ENCODE peak calls at places on chromosomes 1 and 21, in ten cellular contexts. N is pancreas, T is psoas muscle, Z is esophagus squamous epithelium, M is cardiac muscle cell, C is OCI-LY7, B is testis, L is fibroblast of lung, J is suprapubic skin, A is A549. E is an unnamed sample. For H3K4me1, the result is how much of the 10 kb centered on the place peaks cover.

GRCh38 chr1:53081384-53082066 is 19.5 kb downstream of the PODN start:
- DNase-seq in B (no peak), M (no peak), J (no peak), C (no peak), L (no peak), Z (no peak), A (no peak), T (no peak), N (no peak), E (no peak)

GRCh38 chr1:39047374-39048229 is 21.5 kb downstream of the NDUFS5 start:
- DNase-seq in Z (no peak), T (peak), A (peak), C (peak), N (no peak), J (no peak), L (peak), M (peak), B (peak), E (no peak)

GRCh38 chr1:29569971-29570634 is 333.8 kb downstream of the PTPRU start:
- DNase-seq in L (peak), C (no peak), T (no peak), J (no peak), Z (no peak), N (no peak), A (peak), M (no peak), B (no peak), E (no peak)

GRCh38 chr1:211734791-211735190 is 59.4 kb upstream of the NEK2 start:
- DNase-seq in Z (no peak), T (no peak), N (peak), L (no peak), B (no peak), M (no peak), J (no peak), C (no peak), A (peak), E (peak)

GRCh38 chr1:248752981-248753525 is 2.5 kb downstream of the LYPD8 start:
- DNase-seq in M (no peak), B (no peak), T (no peak), A (no peak), N (no peak), L (no peak), Z (no peak), J (no peak), C (no peak), E (no peak)

GRCh38 chr1:177907000-177907399 is 62.9 kb downstream of the SEC16B start:
- DNase-seq in T (no peak), A (no peak), L (no peak), N (no peak), M (no peak), C (no peak), B (no peak), J (no peak), Z (no peak), E (no peak)

GRCh38 chr1:85581138-85581801 is 709 bp downstream of the CCN1 start:
- DNase-seq in J (peak), L (peak), Z (no peak), M (peak), N (peak), C (no peak), B (peak), A (peak), T (peak), E (peak)

GRCh38 chr1:200429221-200429751 is 19.4 kb upstream of the ZNF281 start:
- DNase-seq in C (no peak), Z (no peak), T (no peak), B (no peak), M (no peak), A (peak), J (no peak), N (no peak), L (peak), E (no peak)

GRCh38 chr1:185463011-185463410 is 146.0 kb upstream of the IVNS1ABP start:
- DNase-seq in B (no peak), C (no peak), M (no peak), N (no peak), J (no peak), L (no peak), A (no peak), T (no peak), Z (no peak), E (no peak)

GRCh38 chr1:65703853-65704252 is 88.8 kb upstream of the PDE4B start:
- DNase-seq in A (no peak), B (no peak), N (no peak), M (no peak), C (no peak), J (no peak), T (no peak), Z (no peak), L (no peak), E (no peak)

GRCh38 chr1:202888204-202888506 is 794 bp downstream of the RABIF start:
- DNase-seq in Z (no peak), N (no peak), A (no peak), J (no peak), T (no peak), L (peak), B (no peak), M (no peak), C (no peak), E (no peak)

GRCh38 chr1:216815239-216815955 is 92.2 kb upstream of the ESRRG start:
- DNase-seq in L (peak), T (peak), B (no peak), J (peak), M (peak), Z (no peak), A (no peak), N (no peak), C (no peak), E (no peak)

GRCh38 chr1:177567393-177567792 is 396.6 kb downstream of the BRINP2 start:
- DNase-seq in B (no peak), M (no peak), C (peak), J (no peak), T (no peak), L (no peak), N (no peak), A (peak), Z (no peak), E (no peak)

DNA sequence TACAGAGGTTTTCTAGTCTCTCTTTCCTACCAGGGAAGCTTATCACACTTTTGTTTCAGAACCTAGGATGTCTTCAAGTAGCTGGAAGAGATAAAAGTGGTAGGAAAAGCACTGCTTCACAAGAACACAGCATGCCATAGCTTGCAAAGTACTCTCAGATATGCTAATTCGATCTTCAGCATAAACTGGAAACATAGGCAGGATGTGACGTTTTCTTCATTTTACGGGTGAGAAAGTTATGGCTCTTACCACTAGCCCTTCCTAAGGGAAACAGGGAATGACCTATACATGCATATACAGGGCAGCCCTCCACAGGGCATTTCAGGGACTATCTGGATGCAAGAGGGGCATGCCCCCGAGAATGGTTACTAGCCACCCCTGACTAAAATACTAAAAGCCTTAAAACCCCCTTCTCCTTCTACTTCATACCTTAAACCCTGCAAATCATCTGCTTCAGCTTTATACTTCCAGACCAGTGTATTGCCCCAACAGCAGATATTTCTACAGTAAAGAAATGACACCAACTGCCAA is 2.5 kb downstream of the C1orf116 start:
- DNase-seq in J (no peak), B (no peak), M (no peak), L (no peak), N (no peak), A (no peak), C (no peak), T (no peak), Z (no peak), E (no peak)
- H3K4me3 ChIP-seq in J (peak), B (no peak), M (no peak), L (no peak), N (peak), A (no peak), C (no peak), T (no peak), Z (peak), E (no peak)

GRCh38 chr1:201510734-201511133 is 3.8 kb upstream of the CSRP1 start:
- DNase-seq in N (no peak), Z (no peak), B (no peak), C (peak), J (no peak), L (no peak), T (no peak), A (no peak), M (no peak), E (no peak)

GRCh38 chr1:201511396-201511795 is 4.5 kb upstream of the CSRP1 start:
- DNase-seq in M (no peak), A (no peak), T (no peak), B (no peak), N (no peak), J (no peak), Z (no peak), C (peak), L (no peak), E (no peak)

GRCh38 chr1:201506573-201507567 is at the start of gene CSRP1:
- DNase-seq in L (peak), N (peak), Z (peak), J (peak), B (peak), C (peak), A (peak), T (peak), M (peak), E (peak)

GRCh38 chr1:201509601-201510374 is 2.9 kb upstream of the CSRP1 start:
- DNase-seq in N (no peak), L (no peak), M (no peak), T (no peak), C (peak), B (no peak), J (no peak), Z (no peak), A (no peak), E (no peak)

GRCh38 chr1:201508809-201509208 is 1.9 kb upstream of the CSRP1 start:
- DNase-seq in N (no peak), B (no peak), A (no peak), Z (no peak), T (no peak), C (no peak), M (no peak), J (no peak), L (peak), E (no peak)
- H3K4me1 ChIP-seq in N (under half), B (under half), A (half or more), Z (half or more), T (under half), C (half or more), M (under half), J (half or more), L (under half), E (under half)

GRCh38 chr21:45408271-45408791 is 3.4 kb downstream of the COL18A1 start:
- DNase-seq in Z (no peak), M (no peak), C (no peak), T (peak), B (no peak), A (no peak), N (no peak), L (no peak), J (no peak), E (peak)
- TF ChIP-seq CTCF in Z (no peak), M (no peak), C (no peak), T (no peak), B (no peak), A (no peak), N (no peak), L (no peak), J (no peak), E (no peak)

DNA sequence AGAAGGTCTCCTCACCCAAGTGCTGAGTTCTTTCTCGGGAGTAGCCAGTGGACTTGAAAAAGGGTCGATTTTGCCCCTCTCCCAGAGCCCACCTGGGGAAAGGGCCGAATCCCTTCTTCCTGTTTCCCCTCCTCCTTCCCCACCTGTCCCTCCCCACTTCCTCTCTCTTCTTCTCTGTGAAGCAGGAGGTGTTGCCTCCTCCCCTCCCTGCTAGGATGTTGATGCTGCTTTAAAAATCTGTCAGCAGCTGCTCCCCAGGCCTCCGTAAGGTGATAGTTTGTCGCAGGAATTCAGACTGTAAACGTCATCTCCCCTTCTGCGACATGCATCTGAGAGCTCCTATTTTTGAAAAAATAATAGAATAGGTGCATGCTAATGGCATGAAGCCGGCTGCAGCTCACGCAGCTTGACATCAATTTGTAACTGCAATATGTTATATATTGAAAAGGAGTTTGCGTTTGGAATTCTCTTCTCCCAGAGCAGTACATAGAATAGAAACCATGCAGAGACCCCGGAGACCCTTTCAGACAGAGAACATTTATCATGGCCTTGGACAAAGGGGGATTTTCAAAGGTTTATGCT is 70.1 kb downstream of the KAZN start:
- DNase-seq in J (no peak), M (no peak), B (no peak), L (no peak), A (no peak), T (no peak), C (peak), N (no peak), Z (no peak), E (no peak)
- H3K4me3 ChIP-seq in J (no peak), M (no peak), B (no peak), L (no peak), A (no peak), T (no peak), C (peak), N (no peak), Z (no peak), E (no peak)

GRCh38 chr1:32684167-32684811 is 18.3 kb downstream of the SYNC start:
- DNase-seq in T (no peak), Z (no peak), L (peak), A (no peak), J (peak), N (no peak), C (no peak), B (peak), M (no peak), E (no peak)
- H3K4me1 ChIP-seq in T (under half), Z (half or more), L (under half), A (under half), J (under half), N (under half), C (under half), B (under half), M (under half), E (under half)

GRCh38 chr1:227942021-227942715 is 5.6 kb downstream of the WNT9A start:
- DNase-seq in M (peak), Z (no peak), A (no peak), T (peak), L (no peak), J (peak), C (no peak), B (peak), N (peak), E (peak)
- TF ChIP-seq CTCF in M (no peak), Z (no peak), A (no peak), T (no peak), L (no peak), J (no peak), C (no peak), B (no peak), N (no peak), E (no peak)

DNA sequence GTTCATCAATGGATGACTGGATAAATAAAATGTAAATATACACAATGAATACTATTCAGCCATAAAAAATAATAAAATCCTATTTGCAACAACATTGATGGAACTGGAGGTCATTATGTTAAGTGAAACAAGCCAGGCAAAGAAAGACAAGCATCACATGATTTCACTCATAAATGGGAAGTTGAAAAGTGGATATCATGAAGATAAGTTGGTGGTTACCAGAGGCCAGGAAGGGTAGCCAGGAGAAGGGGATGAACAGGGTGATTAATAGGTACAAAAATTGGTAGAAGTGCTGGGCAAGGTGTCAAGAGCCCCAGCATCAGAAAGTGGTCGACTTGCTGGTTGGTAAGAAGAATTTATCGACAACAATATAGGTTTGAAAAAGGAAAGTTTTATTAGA is 1.3 kb upstream of the PARK7 start:
- DNase-seq in L (no peak), C (no peak), T (no peak), A (no peak), M (no peak), Z (no peak), N (no peak), B (no peak), J (no peak), E (no peak)
- H3K4me3 ChIP-seq in L (no peak), C (peak), T (peak), A (no peak), M (peak), Z (no peak), N (peak), B (no peak), J (no peak), E (no peak)